ENCODE peak calls at places on chromosomes 7 and 10, in ten cellular contexts. S is NCI-H82; Q is activated T-cell treated with anti-CD3 and anti-CD28 coated beads, Interleukin-2, amount 50 U/mL, for 72 hours; Y is activated CD8-positive, alpha-beta memory T cell treated with anti-CD3 and anti-CD28 coated beads, Interleukin-2, amount 50 U/mL, for 48 hours; G is HuH-7; B is heart left ventricle; N is endothelial cell; T is ecto neural progenitor cell; L is CD4-positive, CD25-positive, alpha-beta regulatory T cell; F is NCI-H526. J is an unnamed sample.

GRCh38 chr10:14681305-14681704 is 93.4 kb downstream of the FAM107B start:
- DNase-seq in Q (no peak), N (no peak), T (no peak), B (no peak), F (no peak), L (no peak), Y (no peak), S (no peak), G (no peak), J (no peak)

GRCh38 chr10:132306951-132307751 is 599 bp downstream of the STK32C start:
- DNase-seq in N (peak; percentile 37), T (peak; percentile 76), S (peak; percentile 30), F (peak; percentile 35), Y (peak; percentile 73), B (peak; percentile 36), Q (peak; percentile 33), L (peak; percentile 42), G (peak; percentile 84), J (peak; percentile 74)

GRCh38 chr7:1668932-1669485 is 1.1 kb upstream of the ELFN1 start:
- DNase-seq in F (no peak), T (peak; percentile 78), Y (no peak), Q (no peak), B (no peak), N (no peak), G (no peak), L (no peak), S (no peak), J (no peak)

GRCh38 chr7:48089415-48089975 is 430 bp downstream of the UPP1 start:
- DNase-seq in B (no peak), S (peak; percentile 59), T (no peak), G (peak; percentile 37), N (peak; percentile 52), Q (peak; percentile 66), L (no peak), F (peak; percentile 48), Y (no peak), J (peak; percentile 74)

GRCh38 chr10:84391326-84391725 is 62.9 kb downstream of the CCSER2 start:
- DNase-seq in F (no peak), T (no peak), S (no peak), Q (no peak), Y (no peak), B (no peak), L (no peak), G (no peak), N (no peak), J (no peak)

GRCh38 chr7:151166629-151167196 is 781 bp downstream of the GBX1 start:
- DNase-seq in F (no peak), G (no peak), N (no peak), S (no peak), L (no peak), T (no peak), B (no peak), Y (peak; percentile 54), Q (no peak), J (no peak)

GRCh38 chr7:142890838-142891485 is 5.4 kb upstream of the TRPV6 start:
- DNase-seq in F (no peak), Q (no peak), S (no peak), Y (peak; percentile 17), G (no peak), B (no peak), N (no peak), T (no peak), L (no peak), J (no peak)

GRCh38 chr7:40000734-40001315 is 50.8 kb downstream of the CDK13 start:
- DNase-seq in F (no peak), Q (no peak), Y (no peak), G (no peak), N (no peak), T (no peak), B (no peak), L (no peak), S (no peak), J (no peak)

GRCh38 chr10:42926831-42927230 is 144.2 kb downstream of the BMS1 start:
- DNase-seq in N (no peak), B (no peak), T (peak; percentile 79), S (peak; percentile 85), G (no peak), L (no peak), F (peak; percentile 55), Q (no peak), Y (no peak), J (peak; percentile 27)